ENCODE peak calls at places on chromosomes 4 and X, in seven cellular contexts. One of them, this sample, is unnamed.
A peak's percentile ranks its signal among the peaks of the same experiment; 100 is the strongest.

GRCh38 chrX:22122510-22122909 is 90.4 kb downstream of the PHEX start:
- DNase-seq in non-pigmented ciliary epithelial cell: no peak
- DNase-seq in progenitor cell of endocrine pancreas: no peak
- DNase-seq in mesenchymal stem cell: peak; percentile 33
- DNase-seq in HT1080: peak; percentile 73
- DNase-seq in A172: peak; percentile 19
- DNase-seq in astrocyte of the cerebellum: peak; percentile 78
- DNase-seq in this sample: no peak

GRCh38 chr4:162866565-162866964 is 300.1 kb downstream of the NAF1 start:
- DNase-seq in mesenchymal stem cell: no peak
- DNase-seq in non-pigmented ciliary epithelial cell: no peak
- DNase-seq in progenitor cell of endocrine pancreas: no peak
- DNase-seq in A172: no peak
- DNase-seq in astrocyte of the cerebellum: no peak
- DNase-seq in HT1080: no peak
- DNase-seq in this sample: no peak

GRCh38 chr4:187887886-187888285 is 107.7 kb upstream of the ZFP42 start:
- DNase-seq in mesenchymal stem cell: no peak
- DNase-seq in HT1080: no peak
- DNase-seq in A172: no peak
- DNase-seq in non-pigmented ciliary epithelial cell: no peak
- DNase-seq in astrocyte of the cerebellum: no peak
- DNase-seq in progenitor cell of endocrine pancreas: no peak
- DNase-seq in this sample: no peak

GRCh38 chr4:74005528-74005927 is 7.1 kb upstream of the CXCL5 start:
- DNase-seq in HT1080: peak; percentile 61
- DNase-seq in astrocyte of the cerebellum: no peak
- DNase-seq in mesenchymal stem cell: no peak
- DNase-seq in progenitor cell of endocrine pancreas: no peak
- DNase-seq in A172: peak; percentile 20
- DNase-seq in non-pigmented ciliary epithelial cell: no peak
- DNase-seq in this sample: no peak

GRCh38 chrX:68571292-68572256 is 72.7 kb downstream of the YIPF6 start:
- DNase-seq in non-pigmented ciliary epithelial cell: peak; percentile 45
- DNase-seq in A172: peak; percentile 82
- DNase-seq in astrocyte of the cerebellum: no peak
- DNase-seq in HT1080: peak; percentile 90
- DNase-seq in progenitor cell of endocrine pancreas: no peak
- DNase-seq in mesenchymal stem cell: peak; percentile 61
- DNase-seq in this sample: no peak

GRCh38 chrX:31266172-31267076 is 194.6 kb upstream of the FTHL17 start:
- DNase-seq in non-pigmented ciliary epithelial cell: no peak
- DNase-seq in mesenchymal stem cell: peak; percentile 50
- DNase-seq in A172: peak; percentile 36
- DNase-seq in progenitor cell of endocrine pancreas: peak; percentile 27
- DNase-seq in astrocyte of the cerebellum: no peak
- DNase-seq in HT1080: peak; percentile 3
- DNase-seq in this sample: no peak

GRCh38 chr4:28558871-28559270 is 1698.2 kb downstream of the STIM2 start:
- DNase-seq in progenitor cell of endocrine pancreas: no peak
- DNase-seq in mesenchymal stem cell: peak; percentile 1
- DNase-seq in HT1080: no peak
- DNase-seq in non-pigmented ciliary epithelial cell: no peak
- DNase-seq in A172: no peak
- DNase-seq in astrocyte of the cerebellum: no peak
- DNase-seq in this sample: no peak

GRCh38 chrX:15908891-15909290 is 54.3 kb upstream of the AP1S2 start:
- DNase-seq in non-pigmented ciliary epithelial cell: no peak
- DNase-seq in mesenchymal stem cell: no peak
- DNase-seq in A172: no peak
- DNase-seq in HT1080: no peak
- DNase-seq in astrocyte of the cerebellum: peak; percentile 9
- DNase-seq in progenitor cell of endocrine pancreas: no peak
- DNase-seq in this sample: no peak

GRCh38 chr4:127618427-127618826 is 14.3 kb upstream of the INTU start:
- DNase-seq in progenitor cell of endocrine pancreas: no peak
- DNase-seq in astrocyte of the cerebellum: no peak
- DNase-seq in HT1080: no peak
- DNase-seq in mesenchymal stem cell: no peak
- DNase-seq in non-pigmented ciliary epithelial cell: no peak
- DNase-seq in A172: no peak
- DNase-seq in this sample: no peak

GRCh38 chrX:139720136-139720535 is 12.2 kb upstream of the MCF2 start:
- DNase-seq in HT1080: peak; percentile 59
- DNase-seq in non-pigmented ciliary epithelial cell: no peak
- DNase-seq in A172: peak; percentile 52
- DNase-seq in progenitor cell of endocrine pancreas: no peak
- DNase-seq in mesenchymal stem cell: peak; percentile 46
- DNase-seq in astrocyte of the cerebellum: no peak
- DNase-seq in this sample: no peak

GRCh38 chr4:161894014-161894413 is 269.8 kb downstream of the FSTL5 start:
- DNase-seq in HT1080: no peak
- DNase-seq in non-pigmented ciliary epithelial cell: no peak
- DNase-seq in A172: no peak
- DNase-seq in progenitor cell of endocrine pancreas: no peak
- DNase-seq in astrocyte of the cerebellum: no peak
- DNase-seq in mesenchymal stem cell: no peak
- DNase-seq in this sample: no peak

GRCh38 chrX:147917700-147918694 is 6.3 kb downstream of the FMR1 start:
- DNase-seq in A172: no peak
- DNase-seq in mesenchymal stem cell: no peak
- DNase-seq in non-pigmented ciliary epithelial cell: no peak
- DNase-seq in HT1080: peak; percentile 1
- DNase-seq in progenitor cell of endocrine pancreas: no peak
- DNase-seq in astrocyte of the cerebellum: no peak
- DNase-seq in this sample: no peak

GRCh38 chr4:55475394-55476243 is 71.1 kb downstream of the CLOCK start:
- DNase-seq in astrocyte of the cerebellum: peak; percentile 38
- DNase-seq in A172: peak; percentile 71
- DNase-seq in progenitor cell of endocrine pancreas: no peak
- DNase-seq in non-pigmented ciliary epithelial cell: peak; percentile 71
- DNase-seq in HT1080: peak; percentile 85
- DNase-seq in mesenchymal stem cell: peak; percentile 45
- DNase-seq in this sample: no peak

GRCh38 chr4:68129793-68130192 is at the start of gene TMPRSS11F:
- DNase-seq in non-pigmented ciliary epithelial cell: no peak
- DNase-seq in mesenchymal stem cell: no peak
- DNase-seq in astrocyte of the cerebellum: no peak
- DNase-seq in HT1080: no peak
- DNase-seq in A172: no peak
- DNase-seq in progenitor cell of endocrine pancreas: no peak
- DNase-seq in this sample: no peak